ENCODE peak calls at places on chromosome 2, in ten cellular contexts. P, F, W, L, H, R, G, E, C and X are unnamed samples.

GRCh38 chr2:144357623-144358400 is 162.1 kb downstream of the ZEB2 start:
- DNase-seq in P (peak), F (no peak), W (peak), L (no peak), H (peak), R (no peak), G (peak), E (no peak), C (no peak), X (peak)

GRCh38 chr2:173090973-173091660 is 15.5 kb downstream of the MAP3K20 start:
- DNase-seq in P (no peak), F (no peak), W (no peak), L (peak), H (no peak), R (peak), G (no peak), E (no peak), C (no peak), X (no peak)

GRCh38 chr2:206296128-206296527 is 21.7 kb downstream of the ZDBF2 start:
- DNase-seq in P (peak), F (no peak), W (peak), L (no peak), H (no peak), R (no peak), G (no peak), E (no peak), C (no peak), X (peak)

GRCh38 chr2:143183804-143184463 is 54.7 kb downstream of the ARHGAP15 start:
- DNase-seq in P (no peak), F (no peak), W (no peak), L (no peak), H (no peak), R (no peak), G (no peak), E (no peak), C (no peak), X (no peak)

GRCh38 chr2:158729873-158730620 is 65.1 kb upstream of the DAPL1 start:
- DNase-seq in P (no peak), F (no peak), W (no peak), L (no peak), H (no peak), R (no peak), G (no peak), E (no peak), C (no peak), X (no peak)

GRCh38 chr2:48204750-48205136 is 298.4 kb upstream of the FBXO11 start:
- DNase-seq in P (no peak), F (no peak), W (no peak), L (no peak), H (no peak), R (no peak), G (no peak), E (no peak), C (no peak), X (no peak)

GRCh38 chr2:239896075-239896474 is 129.1 kb downstream of the NDUFA10 start:
- DNase-seq in P (no peak), F (no peak), W (no peak), L (no peak), H (no peak), R (no peak), G (no peak), E (no peak), C (no peak), X (no peak)

GRCh38 chr2:2158915-2159314 is 172.2 kb downstream of the MYT1L start:
- DNase-seq in P (no peak), F (no peak), W (no peak), L (no peak), H (no peak), R (no peak), G (no peak), E (no peak), C (no peak), X (no peak)

GRCh38 chr2:111178730-111179405 is 58.2 kb downstream of the BCL2L11 start:
- DNase-seq in P (no peak), F (no peak), W (peak), L (no peak), H (peak), R (no peak), G (peak), E (no peak), C (peak), X (peak)

GRCh38 chr2:73141896-73142295 is 29.1 kb upstream of the RAB11FIP5 start:
- DNase-seq in P (peak), F (no peak), W (no peak), L (no peak), H (no peak), R (no peak), G (no peak), E (no peak), C (no peak), X (no peak)

GRCh38 chr2:27587025-27587424 is 4.2 kb downstream of the ZNF512 start:
- DNase-seq in P (no peak), F (no peak), W (no peak), L (no peak), H (no peak), R (no peak), G (no peak), E (no peak), C (no peak), X (no peak)

GRCh38 chr2:19689769-19690168 is 212.0 kb downstream of the TTC32 start:
- DNase-seq in P (no peak), F (no peak), W (no peak), L (no peak), H (no peak), R (no peak), G (no peak), E (no peak), C (no peak), X (no peak)

GRCh38 chr2:19686439-19686838 is 215.3 kb downstream of the TTC32 start:
- DNase-seq in P (no peak), F (no peak), W (no peak), L (no peak), H (no peak), R (no peak), G (no peak), E (no peak), C (no peak), X (no peak)

GRCh38 chr2:19685713-19686112 is 216.1 kb downstream of the TTC32 start:
- DNase-seq in P (no peak), F (no peak), W (peak), L (no peak), H (no peak), R (no peak), G (no peak), E (no peak), C (no peak), X (peak)

GRCh38 chr2:19688059-19688458 is 213.7 kb downstream of the TTC32 start:
- DNase-seq in P (no peak), F (no peak), W (no peak), L (no peak), H (no peak), R (no peak), G (no peak), E (no peak), C (no peak), X (peak)

GRCh38 chr2:19687260-19687659 is 214.5 kb downstream of the TTC32 start:
- DNase-seq in P (no peak), F (no peak), W (no peak), L (no peak), H (no peak), R (no peak), G (no peak), E (no peak), C (no peak), X (no peak)
- TF ChIP-seq CTCF in P (no peak), F (no peak), W (no peak), L (no peak), H (no peak), R (no peak), G (no peak), E (no peak), C (no peak), X (no peak)

GRCh38 chr2:174717273-174717672 is 47.0 kb downstream of the CHRNA1 start:
- DNase-seq in P (no peak), F (no peak), W (peak), L (no peak), H (no peak), R (no peak), G (peak), E (no peak), C (no peak), X (peak)
- H3K4me3 ChIP-seq in P (no peak), F (no peak), W (no peak), L (no peak), H (no peak), R (no peak), G (no peak), E (peak), C (no peak), X (no peak)

GRCh38 chr2:217309056-217309455 is 449.2 kb upstream of the TNP1 start:
- DNase-seq in P (no peak), F (no peak), W (no peak), L (no peak), H (no peak), R (no peak), G (no peak), E (no peak), C (no peak), X (no peak)
- TF ChIP-seq CTCF in P (no peak), F (no peak), W (no peak), L (no peak), H (no peak), R (no peak), G (no peak), E (no peak), C (no peak), X (no peak)

GRCh38 chr2:11179899-11180298 is 24.6 kb downstream of the SLC66A3 start:
- DNase-seq in P (no peak), F (no peak), W (no peak), L (no peak), H (no peak), R (no peak), G (no peak), E (no peak), C (no peak), X (no peak)

GRCh38 chr2:11186145-11186544 is 30.9 kb downstream of the SLC66A3 start:
- DNase-seq in P (no peak), F (no peak), W (no peak), L (no peak), H (no peak), R (no peak), G (no peak), E (no peak), C (no peak), X (no peak)

GRCh38 chr2:11179196-11179595 is 23.9 kb downstream of the SLC66A3 start:
- DNase-seq in P (no peak), F (no peak), W (no peak), L (no peak), H (no peak), R (no peak), G (no peak), E (no peak), C (no peak), X (no peak)

GRCh38 chr2:11180653-11181052 is 25.4 kb downstream of the SLC66A3 start:
- DNase-seq in P (no peak), F (no peak), W (no peak), L (no peak), H (no peak), R (no peak), G (no peak), E (no peak), C (no peak), X (no peak)

DNA sequence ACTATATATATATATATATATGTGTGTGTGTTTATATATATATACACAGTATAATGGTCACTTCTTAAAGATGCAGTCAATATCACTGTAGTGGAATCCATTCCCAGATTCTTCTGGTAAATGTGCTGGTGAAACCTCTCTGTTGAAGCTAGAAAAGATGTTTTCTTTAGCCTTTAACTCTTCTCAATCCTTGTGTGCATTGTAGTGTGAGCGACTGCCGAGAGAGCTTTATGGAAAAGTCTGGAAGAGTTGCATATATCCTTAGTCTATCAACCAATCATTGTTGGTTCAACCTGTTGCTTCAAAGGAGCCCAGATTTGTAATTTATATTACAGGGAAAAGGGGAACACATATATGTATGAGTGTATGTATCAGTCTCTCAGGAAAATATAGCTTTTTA is 27.7 kb downstream of the SLC66A3 start:
- DNase-seq in P (no peak), F (no peak), W (no peak), L (no peak), H (no peak), R (no peak), G (no peak), E (no peak), C (no peak), X (no peak)
- H3K4me3 ChIP-seq in P (no peak), F (no peak), W (no peak), L (no peak), H (no peak), R (no peak), G (no peak), E (no peak), C (no peak), X (no peak)

GRCh38 chr2:42905341-42906114 is 113.1 kb upstream of the HAAO start:
- DNase-seq in P (no peak), F (no peak), W (peak), L (no peak), H (no peak), R (peak), G (peak), E (no peak), C (no peak), X (peak)
- TF ChIP-seq CTCF in P (no peak), F (no peak), W (no peak), L (no peak), H (peak), R (peak), G (peak), E (no peak), C (no peak), X (peak)

GRCh38 chr2:8661736-8662135 is 20.1 kb upstream of the ID2 start:
- DNase-seq in P (peak), F (no peak), W (peak), L (peak), H (no peak), R (peak), G (peak), E (no peak), C (no peak), X (peak)
- H3K4me3 ChIP-seq in P (no peak), F (no peak), W (no peak), L (no peak), H (no peak), R (no peak), G (no peak), E (no peak), C (no peak), X (peak)

GRCh38 chr2:74836675-74837401 is 2.9 kb downstream of the HK2 start:
- DNase-seq in P (no peak), F (no peak), W (no peak), L (peak), H (no peak), R (no peak), G (no peak), E (no peak), C (no peak), X (peak)

GRCh38 chr2:74835831-74836674 is 2.1 kb downstream of the HK2 start:
- DNase-seq in P (peak), F (peak), W (peak), L (no peak), H (no peak), R (no peak), G (peak), E (no peak), C (no peak), X (peak)

GRCh38 chr2:74831693-74832530 is 2.0 kb upstream of the HK2 start:
- DNase-seq in P (no peak), F (no peak), W (peak), L (no peak), H (no peak), R (no peak), G (no peak), E (no peak), C (no peak), X (peak)

GRCh38 chr2:74833418-74834233 is at the start of gene HK2:
- DNase-seq in P (peak), F (peak), W (peak), L (peak), H (no peak), R (peak), G (peak), E (peak), C (peak), X (peak)

GRCh38 chr2:74834806-74835755 is 1.2 kb downstream of the HK2 start:
- DNase-seq in P (peak), F (peak), W (peak), L (peak), H (no peak), R (peak), G (peak), E (no peak), C (peak), X (peak)
- TF ChIP-seq CTCF in P (no peak), F (no peak), W (no peak), L (no peak), H (no peak), R (no peak), G (no peak), E (no peak), C (no peak), X (no peak)

DNA sequence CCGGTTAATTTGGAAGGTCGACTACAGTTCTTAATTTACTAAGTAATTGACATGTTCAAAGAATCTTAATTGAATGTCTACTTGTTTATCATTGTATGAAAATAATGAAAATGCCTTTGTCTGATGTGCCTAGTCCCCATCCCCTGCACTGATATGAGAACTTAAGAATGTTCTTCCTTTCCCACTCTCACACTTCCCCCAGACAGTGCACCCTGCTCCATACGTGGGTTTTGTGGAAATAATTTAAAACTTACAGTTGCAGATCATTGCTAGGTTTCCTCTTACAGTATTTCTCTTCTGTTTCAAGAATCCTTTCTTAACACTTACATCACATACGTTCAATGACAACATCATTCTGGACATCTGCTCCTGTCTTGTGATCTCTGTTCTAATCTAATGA is 3.5 kb downstream of the ICOS start:
- DNase-seq in P (no peak), F (no peak), W (no peak), L (no peak), H (no peak), R (no peak), G (no peak), E (no peak), C (no peak), X (no peak)
- H3K4me3 ChIP-seq in P (no peak), F (no peak), W (no peak), L (no peak), H (no peak), R (no peak), G (no peak), E (peak), C (no peak), X (no peak)

GRCh38 chr2:217918220-217919024 is 84.4 kb downstream of the TNS1 start:
- DNase-seq in P (no peak), F (peak), W (no peak), L (peak), H (no peak), R (peak), G (peak), E (no peak), C (no peak), X (no peak)
- TF ChIP-seq CTCF in P (peak), F (peak), W (peak), L (peak), H (peak), R (peak), G (no peak), E (no peak), C (no peak), X (peak)

GRCh38 chr2:60507211-60507810 is 46.1 kb downstream of the BCL11A start:
- DNase-seq in P (no peak), F (no peak), W (no peak), L (no peak), H (no peak), R (no peak), G (no peak), E (no peak), C (no peak), X (no peak)
- H3K4me3 ChIP-seq in P (no peak), F (no peak), W (no peak), L (no peak), H (no peak), R (no peak), G (no peak), E (no peak), C (no peak), X (no peak)